ENCODE peak calls at places on chromosomes 2 and 18, in seven cellular contexts. One of them, this sample, is unnamed.

GRCh38 chr2:233953106-233953801 is 36.1 kb downstream of the TRPM8 start:
- DNase-seq in HT1080: no peak
- DNase-seq in choroid plexus epithelial cell: no peak
- DNase-seq in GM06990: no peak
- DNase-seq in cardiac fibroblast: no peak
- DNase-seq in prostate gland: peak; percentile 59
- DNase-seq in fibroblast of the aortic adventitia: no peak
- DNase-seq in this sample: no peak

GRCh38 chr2:195364015-195364965 is 292.7 kb upstream of the SLC39A10 start:
- DNase-seq in HT1080: peak; percentile 60
- DNase-seq in choroid plexus epithelial cell: peak; percentile 82
- DNase-seq in GM06990: no peak
- DNase-seq in cardiac fibroblast: peak; percentile 85
- DNase-seq in prostate gland: no peak
- DNase-seq in fibroblast of the aortic adventitia: peak; percentile 31
- DNase-seq in this sample: no peak

GRCh38 chr2:85666937-85667336 is 1.1 kb downstream of the SFTPB start:
- DNase-seq in HT1080: no peak
- DNase-seq in choroid plexus epithelial cell: no peak
- DNase-seq in GM06990: no peak
- DNase-seq in cardiac fibroblast: no peak
- DNase-seq in prostate gland: no peak
- DNase-seq in fibroblast of the aortic adventitia: no peak
- DNase-seq in this sample: no peak

GRCh38 chr2:20596193-20596972 is 54.5 kb downstream of the HS1BP3 start:
- DNase-seq in HT1080: no peak
- DNase-seq in choroid plexus epithelial cell: no peak
- DNase-seq in GM06990: no peak
- DNase-seq in cardiac fibroblast: no peak
- DNase-seq in prostate gland: no peak
- DNase-seq in fibroblast of the aortic adventitia: no peak
- DNase-seq in this sample: no peak

GRCh38 chr18:14943486-14943885 is 195.5 kb downstream of the ANKRD30B start:
- DNase-seq in HT1080: no peak
- DNase-seq in choroid plexus epithelial cell: no peak
- DNase-seq in GM06990: no peak
- DNase-seq in cardiac fibroblast: no peak
- DNase-seq in prostate gland: no peak
- DNase-seq in fibroblast of the aortic adventitia: no peak
- DNase-seq in this sample: no peak

GRCh38 chr2:107392241-107392704 is 434.4 kb upstream of the RGPD4 start:
- DNase-seq in HT1080: no peak
- DNase-seq in choroid plexus epithelial cell: no peak
- DNase-seq in GM06990: no peak
- DNase-seq in cardiac fibroblast: no peak
- DNase-seq in prostate gland: no peak
- DNase-seq in fibroblast of the aortic adventitia: no peak
- DNase-seq in this sample: no peak

GRCh38 chr2:46866770-46867246 is 48.8 kb downstream of the MCFD2 start:
- DNase-seq in HT1080: peak; percentile 53
- DNase-seq in choroid plexus epithelial cell: no peak
- DNase-seq in GM06990: no peak
- DNase-seq in cardiac fibroblast: peak; percentile 67
- DNase-seq in prostate gland: peak; percentile 53
- DNase-seq in fibroblast of the aortic adventitia: no peak
- DNase-seq in this sample: no peak

GRCh38 chr2:240925191-240925575 is 19.0 kb downstream of the CROCC2 start:
- DNase-seq in HT1080: no peak
- DNase-seq in choroid plexus epithelial cell: no peak
- DNase-seq in GM06990: peak; percentile 19
- DNase-seq in cardiac fibroblast: no peak
- DNase-seq in prostate gland: no peak
- DNase-seq in fibroblast of the aortic adventitia: no peak
- DNase-seq in this sample: peak; percentile 11

GRCh38 chr2:209526541-209526940 is 102.7 kb downstream of the MAP2 start:
- DNase-seq in HT1080: no peak
- DNase-seq in choroid plexus epithelial cell: peak; percentile 66
- DNase-seq in GM06990: peak; percentile 12
- DNase-seq in cardiac fibroblast: peak; percentile 52
- DNase-seq in prostate gland: no peak
- DNase-seq in fibroblast of the aortic adventitia: peak; percentile 42
- DNase-seq in this sample: no peak